ENCODE peak calls at places on chromosome 1, in ten cellular contexts. B, E, W, F, D, Y, R, P, C and G are unnamed samples.

GRCh38 chr1:226495716-226496115 is 52.8 kb upstream of the STUM start:
- DNase-seq in W (no peak), P (no peak), R (no peak), F (no peak), Y (no peak), E (no peak), D (no peak), C (no peak), B (no peak), G (no peak)

GRCh38 chr1:44485933-44486475 is 80.9 kb downstream of the RNF220 start:
- DNase-seq in Y (no peak), P (no peak), B (no peak), C (no peak), E (no peak), D (no peak), W (peak), F (no peak), R (no peak), G (no peak)

GRCh38 chr1:164704954-164705353 is 146.0 kb downstream of the PBX1 start:
- DNase-seq in Y (no peak), C (peak), P (no peak), R (peak), E (no peak), D (no peak), B (no peak), F (no peak), W (peak), G (no peak)

GRCh38 chr1:167239257-167239656 is 18.6 kb downstream of the POU2F1 start:
- DNase-seq in P (no peak), R (no peak), B (no peak), Y (no peak), D (no peak), E (no peak), F (no peak), W (no peak), C (no peak), G (no peak)

GRCh38 chr1:223339861-223340260 is 24.1 kb downstream of the SUSD4 start:
- DNase-seq in D (no peak), F (no peak), W (no peak), P (no peak), E (no peak), B (no peak), Y (no peak), R (no peak), C (no peak), G (no peak)

GRCh38 chr1:111441573-111442192 is 7.4 kb downstream of the WDR77 start:
- DNase-seq in W (peak), R (peak), F (no peak), Y (no peak), B (no peak), P (peak), E (peak), D (no peak), C (peak), G (peak)

GRCh38 chr1:220370041-220370700 is 97.9 kb upstream of the RAB3GAP2 start:
- DNase-seq in Y (peak), W (peak), C (no peak), D (no peak), E (no peak), B (no peak), P (no peak), F (no peak), R (peak), G (no peak)

GRCh38 chr1:167833904-167834303 is 80.0 kb downstream of the ADCY10 start:
- DNase-seq in E (no peak), W (no peak), P (no peak), D (no peak), B (no peak), F (no peak), Y (no peak), C (no peak), R (no peak), G (no peak)

GRCh38 chr1:240100351-240100750 is 8.7 kb downstream of the FMN2 start:
- DNase-seq in P (no peak), R (no peak), D (no peak), E (no peak), F (no peak), W (peak), Y (no peak), B (no peak), C (no peak), G (no peak)

GRCh38 chr1:88609051-88609450 is 75.0 kb upstream of the PKN2 start:
- DNase-seq in E (no peak), B (no peak), W (no peak), Y (no peak), R (peak), P (no peak), D (no peak), C (no peak), F (no peak), G (no peak)

GRCh38 chr1:110348050-110348449 is 8.9 kb downstream of the RBM15 start:
- DNase-seq in C (no peak), P (no peak), F (no peak), B (no peak), Y (no peak), D (no peak), E (no peak), W (no peak), R (no peak), G (no peak)

GRCh38 chr1:62362952-62363325 is 43.7 kb upstream of the KANK4 start:
- DNase-seq in D (no peak), R (no peak), B (no peak), P (no peak), W (no peak), C (no peak), Y (no peak), E (no peak), F (no peak), G (no peak)

DNA sequence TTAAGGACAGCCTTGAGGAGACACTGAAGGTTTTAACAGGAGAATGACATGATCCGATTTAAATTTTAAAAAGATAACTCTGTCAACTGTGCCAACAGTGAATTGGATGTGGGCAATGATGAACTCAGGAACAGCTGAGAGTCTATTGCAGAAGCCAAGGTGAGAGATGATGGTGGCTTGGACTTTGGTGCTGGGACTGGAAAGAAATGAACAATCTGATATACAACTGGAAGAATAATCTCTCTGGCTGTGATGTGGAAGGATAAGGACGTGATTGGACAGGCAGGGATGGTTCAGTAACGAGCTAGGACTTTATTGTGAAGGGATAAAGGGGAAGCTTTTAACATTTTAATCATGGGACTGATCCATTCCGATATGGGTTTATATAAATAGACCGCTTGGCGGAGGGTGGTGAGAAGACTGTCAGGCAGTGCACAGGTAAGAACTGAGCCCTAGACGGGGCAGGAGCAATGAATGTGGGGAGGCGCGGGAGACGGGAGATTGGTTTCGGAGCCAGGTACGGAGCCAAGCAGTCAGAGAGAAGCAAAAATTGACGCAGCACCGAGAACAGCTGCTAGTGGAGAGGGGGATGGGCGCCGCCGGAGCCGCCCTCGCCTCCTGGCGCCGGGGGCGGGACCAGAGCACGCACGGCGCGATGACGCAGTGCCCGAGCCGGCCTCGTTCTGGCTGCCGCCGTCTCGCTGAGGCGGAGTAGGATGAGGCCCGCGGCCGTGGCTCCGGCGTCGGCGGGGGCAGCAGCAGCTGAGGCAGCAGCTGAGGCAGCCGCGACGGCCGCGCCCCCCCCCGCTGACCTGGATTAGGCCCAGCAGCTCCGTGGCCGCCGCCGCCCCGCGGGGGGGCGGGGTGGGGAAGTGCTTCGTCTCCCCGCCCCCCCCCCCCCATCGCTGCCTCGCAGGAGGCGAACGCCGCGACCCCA is at the start of gene RNF11:
- DNase-seq in F (peak), B (peak), E (peak), C (peak), D (peak), Y (peak), P (peak), W (peak), R (peak), G (peak)
- TF ChIP-seq CTCF in F (no peak), B (no peak), E (no peak), C (no peak), D (no peak), Y (no peak), P (no peak), W (no peak), R (no peak), G (no peak)

GRCh38 chr1:228166170-228166936 is 749 bp downstream of the IBA57 start:
- DNase-seq in W (peak), E (peak), R (peak), P (peak), B (peak), C (peak), D (peak), F (peak), Y (no peak), G (peak)

GRCh38 chr1:228164561-228165371 is 838 bp upstream of the IBA57 start:
- DNase-seq in F (no peak), P (peak), D (no peak), B (peak), Y (no peak), C (no peak), W (no peak), R (no peak), E (no peak), G (no peak)

GRCh38 chr1:228163004-228163753 is 2.4 kb upstream of the IBA57 start:
- DNase-seq in W (peak), F (no peak), Y (no peak), R (no peak), C (no peak), B (peak), D (no peak), E (peak), P (no peak), G (no peak)

GRCh38 chr1:228163776-228164534 is 1.6 kb upstream of the IBA57 start:
- DNase-seq in D (no peak), Y (no peak), R (no peak), F (no peak), B (peak), P (no peak), W (no peak), E (no peak), C (no peak), G (no peak)

DNA sequence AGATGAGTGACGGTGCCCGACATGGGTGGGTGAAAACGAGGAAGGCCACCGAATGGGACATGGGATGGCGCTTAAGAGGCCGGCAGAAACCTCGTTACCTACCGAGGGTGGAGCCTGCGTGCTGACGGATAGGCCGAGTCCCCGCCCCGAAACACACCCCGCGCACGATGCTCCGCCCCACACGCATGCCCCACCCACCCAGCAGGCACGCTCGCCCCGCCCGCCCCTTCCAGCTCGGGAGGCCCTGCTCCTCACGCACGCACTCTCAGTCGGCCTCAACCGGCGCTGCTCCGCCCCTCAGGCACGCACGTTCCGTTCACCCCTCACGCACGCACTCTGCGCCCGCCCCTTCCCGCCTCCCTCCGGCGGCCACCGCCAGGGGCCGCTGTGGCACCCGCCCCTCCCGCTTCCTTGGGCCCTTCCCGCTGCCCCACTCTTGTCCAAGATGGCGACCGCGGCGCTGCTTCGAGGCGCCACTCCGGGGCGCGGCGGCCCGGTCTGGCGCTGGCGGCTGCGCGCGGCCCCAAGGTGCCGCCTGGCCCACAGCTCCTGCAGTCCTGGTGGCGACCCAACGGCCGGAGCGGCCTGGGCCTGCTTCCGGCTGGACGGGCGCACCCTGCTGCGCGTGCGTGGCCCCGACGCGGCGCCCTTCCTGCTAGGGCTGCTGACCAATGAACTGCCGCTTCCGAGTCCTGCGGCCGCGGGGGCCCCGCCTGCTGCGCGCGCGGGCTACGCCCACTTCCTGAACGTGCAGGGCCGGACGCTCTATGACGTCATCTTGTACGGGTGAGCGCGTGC is at the start of gene IBA57:
- DNase-seq in Y (peak), R (peak), C (peak), E (peak), P (peak), D (peak), W (peak), B (peak), F (peak), G (peak)
- TF ChIP-seq CTCF in Y (peak), R (peak), C (peak), E (peak), P (peak), D (peak), W (peak), B (peak), F (peak), G (peak)

GRCh38 chr1:93621246-93621645 is 60.4 kb downstream of the BCAR3 start:
- DNase-seq in P (no peak), E (no peak), F (no peak), B (no peak), Y (no peak), C (no peak), R (no peak), D (no peak), W (no peak), G (no peak)

GRCh38 chr1:93617670-93618488 is 63.8 kb downstream of the BCAR3 start:
- DNase-seq in D (no peak), C (no peak), P (no peak), W (no peak), Y (no peak), E (no peak), R (no peak), B (no peak), F (no peak), G (peak)

GRCh38 chr1:93620841-93621210 is 60.8 kb downstream of the BCAR3 start:
- DNase-seq in W (peak), D (no peak), F (no peak), Y (no peak), R (no peak), C (no peak), P (no peak), E (no peak), B (no peak), G (peak)

GRCh38 chr1:93620169-93620840 is 61.3 kb downstream of the BCAR3 start:
- DNase-seq in R (no peak), W (peak), F (no peak), E (no peak), D (no peak), P (no peak), C (no peak), Y (no peak), B (no peak), G (no peak)

DNA sequence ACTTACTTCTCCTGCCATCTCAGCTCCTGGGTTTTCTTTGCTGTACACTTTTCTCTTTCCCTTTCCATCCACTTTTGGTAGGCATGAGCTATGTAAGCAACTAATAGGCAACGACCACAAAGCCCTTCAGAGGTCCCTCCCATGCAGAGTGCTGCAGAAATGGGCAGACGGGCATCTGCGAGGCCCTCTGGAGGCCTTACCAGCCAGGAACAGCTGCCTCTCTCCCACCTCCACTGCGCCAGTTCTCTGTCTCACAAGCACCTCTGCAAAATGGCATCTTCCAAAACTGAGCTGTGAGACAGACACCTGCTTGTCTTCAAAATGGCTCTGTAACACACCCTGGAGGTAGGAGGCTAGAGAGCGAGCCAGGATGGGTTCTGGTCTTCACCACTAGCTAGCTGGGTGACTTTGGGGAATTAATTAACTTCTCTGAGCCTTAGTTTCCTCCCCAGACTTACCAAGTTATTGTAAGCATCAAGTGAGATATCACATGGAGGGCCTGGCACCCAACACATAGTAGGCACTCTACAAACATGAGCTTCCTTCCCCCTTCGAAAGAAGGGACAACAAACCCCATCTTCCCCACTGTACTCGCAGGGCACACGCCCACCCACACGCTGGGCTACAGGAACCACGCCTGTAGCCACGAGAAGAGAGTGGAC is 62.0 kb downstream of the BCAR3 start:
- DNase-seq in F (no peak), R (no peak), D (no peak), C (no peak), W (no peak), P (no peak), B (no peak), Y (no peak), E (no peak), G (no peak)
- TF ChIP-seq CTCF in F (peak), R (no peak), D (no peak), C (no peak), W (no peak), P (no peak), B (no peak), Y (no peak), E (no peak), G (no peak)

GRCh38 chr1:65001238-65001792 is 35.0 kb upstream of the JAK1 start:
- DNase-seq in E (peak), D (peak), Y (no peak), B (peak), R (peak), P (no peak), W (peak), C (peak), F (no peak), G (no peak)
- TF ChIP-seq CTCF in E (peak), D (no peak), Y (peak), B (peak), R (peak), P (no peak), W (no peak), C (no peak), F (no peak), G (no peak)

GRCh38 chr1:9823943-9824701 is at the start of gene CLSTN1:
- DNase-seq in E (peak), P (peak), F (no peak), W (peak), B (peak), R (peak), C (peak), Y (peak), D (peak), G (peak)

GRCh38 chr1:9823693-9823942 is 147 bp downstream of the CLSTN1 start:
- DNase-seq in F (no peak), W (no peak), D (no peak), E (no peak), C (no peak), P (no peak), R (no peak), B (no peak), Y (no peak), G (no peak)

GRCh38 chr1:9821710-9822109 is 2.1 kb downstream of the CLSTN1 start:
- DNase-seq in E (no peak), C (no peak), R (no peak), F (no peak), D (no peak), Y (no peak), B (no peak), P (no peak), W (no peak), G (no peak)

GRCh38 chr1:9822490-9822889 is 1.3 kb downstream of the CLSTN1 start:
- DNase-seq in W (peak), Y (no peak), B (no peak), C (no peak), E (no peak), R (no peak), D (no peak), P (no peak), F (no peak), G (no peak)

GRCh38 chr1:9822897-9823692 is 670 bp downstream of the CLSTN1 start:
- DNase-seq in E (peak), D (no peak), R (peak), P (peak), B (peak), C (no peak), W (peak), F (no peak), Y (no peak), G (no peak)
- TF ChIP-seq CTCF in E (no peak), D (no peak), R (no peak), P (no peak), B (no peak), C (no peak), W (no peak), F (no peak), Y (no peak), G (no peak)

GRCh38 chr1:22231995-22232690 is 89.2 kb upstream of the WNT4 start:
- DNase-seq in D (no peak), E (no peak), C (no peak), B (no peak), F (no peak), Y (no peak), W (no peak), R (no peak), P (no peak), G (no peak)
- TF ChIP-seq CTCF in D (no peak), E (no peak), C (no peak), B (no peak), F (no peak), Y (no peak), W (no peak), R (no peak), P (no peak), G (no peak)

GRCh38 chr1:245779797-245780529 is 625.2 kb downstream of the KIF26B start:
- DNase-seq in E (no peak), C (no peak), Y (no peak), R (no peak), P (no peak), D (no peak), W (no peak), F (no peak), B (no peak), G (no peak)
- TF ChIP-seq CTCF in E (no peak), C (peak), Y (peak), R (no peak), P (no peak), D (no peak), W (no peak), F (peak), B (no peak), G (no peak)